ENCODE peak calls at places on chromosomes 1 and 21, in seven cellular contexts. One of them, this sample, is unnamed.

GRCh38 chr1:66557157-66557556 is 23.2 kb downstream of the SGIP1 start:
- DNase-seq in heart left ventricle: no peak
- DNase-seq in ovary: no peak
- DNase-seq in adrenal gland: no peak
- DNase-seq in sigmoid colon: no peak
- DNase-seq in uterus: no peak
- DNase-seq in testis: no peak
- DNase-seq in this sample: no peak

GRCh38 chr1:173314656-173315055 is 107.5 kb upstream of the TNFSF4 start:
- DNase-seq in heart left ventricle: no peak
- DNase-seq in ovary: no peak
- DNase-seq in adrenal gland: peak; percentile 7
- DNase-seq in sigmoid colon: no peak
- DNase-seq in uterus: no peak
- DNase-seq in testis: no peak
- DNase-seq in this sample: no peak

GRCh38 chr1:194369060-194369459 is 1182.6 kb upstream of the B3GALT2 start:
- DNase-seq in heart left ventricle: no peak
- DNase-seq in ovary: no peak
- DNase-seq in adrenal gland: no peak
- DNase-seq in sigmoid colon: no peak
- DNase-seq in uterus: no peak
- DNase-seq in testis: no peak
- DNase-seq in this sample: no peak

GRCh38 chr1:15852036-15852827 is 4.7 kb downstream of the SPEN start:
- DNase-seq in heart left ventricle: no peak
- DNase-seq in ovary: no peak
- DNase-seq in adrenal gland: no peak
- DNase-seq in sigmoid colon: no peak
- DNase-seq in uterus: no peak
- DNase-seq in testis: no peak
- DNase-seq in this sample: no peak

GRCh38 chr21:31360717-31361116 is 16.7 kb upstream of the TIAM1 start:
- DNase-seq in heart left ventricle: no peak
- DNase-seq in ovary: no peak
- DNase-seq in adrenal gland: no peak
- DNase-seq in sigmoid colon: no peak
- DNase-seq in uterus: no peak
- DNase-seq in testis: no peak
- DNase-seq in this sample: no peak

GRCh38 chr1:11342677-11343076 is 69.7 kb downstream of the UBIAD1 start:
- DNase-seq in heart left ventricle: no peak
- DNase-seq in ovary: no peak
- DNase-seq in adrenal gland: no peak
- DNase-seq in sigmoid colon: no peak
- DNase-seq in uterus: no peak
- DNase-seq in testis: no peak
- DNase-seq in this sample: no peak

GRCh38 chr1:169117599-169117998 is 11.1 kb downstream of the ATP1B1 start:
- DNase-seq in heart left ventricle: no peak
- DNase-seq in ovary: no peak
- DNase-seq in adrenal gland: no peak
- DNase-seq in sigmoid colon: no peak
- DNase-seq in uterus: no peak
- DNase-seq in testis: no peak
- DNase-seq in this sample: no peak

GRCh38 chr1:102535829-102536505 is 539.2 kb upstream of the OLFM3 start:
- DNase-seq in heart left ventricle: no peak
- DNase-seq in ovary: no peak
- DNase-seq in adrenal gland: no peak
- DNase-seq in sigmoid colon: no peak
- DNase-seq in uterus: no peak
- DNase-seq in testis: no peak
- DNase-seq in this sample: no peak

GRCh38 chr1:68384872-68385390 is 64.8 kb downstream of the RPE65 start:
- DNase-seq in heart left ventricle: no peak
- DNase-seq in ovary: no peak
- DNase-seq in adrenal gland: peak; percentile 75
- DNase-seq in sigmoid colon: no peak
- DNase-seq in uterus: no peak
- DNase-seq in testis: no peak
- DNase-seq in this sample: no peak

GRCh38 chr1:58162952-58163550 is 383.5 kb downstream of the OMA1 start:
- DNase-seq in heart left ventricle: peak; percentile 64
- DNase-seq in ovary: peak; percentile 30
- DNase-seq in adrenal gland: peak; percentile 72
- DNase-seq in sigmoid colon: peak; percentile 66
- DNase-seq in uterus: peak; percentile 36
- DNase-seq in testis: peak; percentile 79
- DNase-seq in this sample: peak; percentile 25

GRCh38 chr1:97137862-97138514 is 416.4 kb downstream of the PTBP2 start:
- DNase-seq in heart left ventricle: peak; percentile 33
- DNase-seq in ovary: no peak
- DNase-seq in adrenal gland: peak; percentile 32
- DNase-seq in sigmoid colon: no peak
- DNase-seq in uterus: peak; percentile 18
- DNase-seq in testis: peak; percentile 69
- DNase-seq in this sample: peak; percentile 12

GRCh38 chr21:32599146-32599925 is 12.8 kb downstream of the CFAP298 start:
- DNase-seq in heart left ventricle: no peak
- DNase-seq in ovary: no peak
- DNase-seq in adrenal gland: peak; percentile 58
- DNase-seq in sigmoid colon: no peak
- DNase-seq in uterus: no peak
- DNase-seq in testis: no peak
- DNase-seq in this sample: no peak

GRCh38 chr1:37123266-37123665 is 89.0 kb upstream of the GRIK3 start:
- DNase-seq in heart left ventricle: no peak
- DNase-seq in ovary: no peak
- DNase-seq in adrenal gland: no peak
- DNase-seq in sigmoid colon: no peak
- DNase-seq in uterus: no peak
- DNase-seq in testis: no peak
- DNase-seq in this sample: no peak

GRCh38 chr1:47229031-47229831 is 2.8 kb downstream of the TAL1 start:
- DNase-seq in heart left ventricle: no peak
- DNase-seq in ovary: no peak
- DNase-seq in adrenal gland: no peak
- DNase-seq in sigmoid colon: no peak
- DNase-seq in uterus: peak; percentile 25
- DNase-seq in testis: no peak
- DNase-seq in this sample: no peak
- TF ChIP-seq POLR2A in heart left ventricle: no peak
- TF ChIP-seq POLR2A in ovary: no peak
- TF ChIP-seq POLR2A in adrenal gland: no peak
- TF ChIP-seq POLR2A in sigmoid colon: no peak
- TF ChIP-seq POLR2A in uterus: no peak
- TF ChIP-seq POLR2A in testis: no peak
- TF ChIP-seq POLR2A in this sample: no peak

DNA sequence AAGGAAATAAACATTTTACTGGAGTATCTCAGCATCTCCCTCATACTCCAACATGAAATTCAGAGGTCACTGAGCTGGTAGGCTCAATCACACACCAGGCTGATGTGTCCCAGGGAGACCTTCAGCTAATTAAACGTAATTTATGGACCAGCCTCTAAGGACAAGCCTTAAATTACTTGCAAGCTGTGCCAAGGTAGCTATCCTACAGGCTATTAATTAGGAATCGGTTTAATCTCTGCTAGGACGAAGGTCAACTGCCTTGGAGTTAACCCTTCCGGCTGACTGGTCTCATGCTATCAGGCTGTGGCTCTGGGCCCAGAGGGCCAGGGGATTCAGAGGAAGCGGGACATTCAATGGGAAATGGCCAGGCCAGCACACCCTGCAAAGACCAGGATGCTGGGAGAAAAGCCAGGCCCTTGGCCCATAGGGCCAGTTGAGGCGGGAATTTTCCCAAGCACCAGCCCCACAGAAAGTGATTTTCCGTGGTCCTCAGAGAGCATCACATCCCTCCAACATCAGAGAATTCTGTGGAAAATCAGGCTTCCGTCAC is 19.0 kb downstream of the DHRS3 start:
- DNase-seq in heart left ventricle: no peak
- DNase-seq in ovary: no peak
- DNase-seq in adrenal gland: no peak
- DNase-seq in sigmoid colon: no peak
- DNase-seq in uterus: no peak
- DNase-seq in testis: no peak
- DNase-seq in this sample: no peak
- TF ChIP-seq POLR2A in heart left ventricle: no peak
- TF ChIP-seq POLR2A in ovary: no peak
- TF ChIP-seq POLR2A in adrenal gland: no peak
- TF ChIP-seq POLR2A in sigmoid colon: no peak
- TF ChIP-seq POLR2A in uterus: no peak
- TF ChIP-seq POLR2A in testis: no peak
- TF ChIP-seq POLR2A in this sample: no peak

GRCh38 chr21:46228345-46229051 is at the start of gene LSS:
- DNase-seq in heart left ventricle: peak; percentile 97
- DNase-seq in ovary: peak; percentile 99
- DNase-seq in adrenal gland: peak; percentile 98
- DNase-seq in sigmoid colon: peak; percentile 99
- DNase-seq in uterus: peak; percentile 97
- DNase-seq in testis: peak; percentile 97
- DNase-seq in this sample: peak; percentile 99
- TF ChIP-seq POLR2A in heart left ventricle: peak; percentile 64
- TF ChIP-seq POLR2A in ovary: no peak
- TF ChIP-seq POLR2A in adrenal gland: peak; percentile 61
- TF ChIP-seq POLR2A in sigmoid colon: no peak
- TF ChIP-seq POLR2A in uterus: peak; percentile 26
- TF ChIP-seq POLR2A in testis: no peak
- TF ChIP-seq POLR2A in this sample: peak; percentile 96

GRCh38 chr1:234720709-234721436 is 110.9 kb upstream of the IRF2BP2 start:
- DNase-seq in heart left ventricle: no peak
- DNase-seq in ovary: no peak
- DNase-seq in adrenal gland: no peak
- DNase-seq in sigmoid colon: peak; percentile 73
- DNase-seq in uterus: no peak
- DNase-seq in testis: no peak
- DNase-seq in this sample: no peak

GRCh38 chr1:234722904-234723588 is 113.1 kb upstream of the IRF2BP2 start:
- DNase-seq in heart left ventricle: peak; percentile 66
- DNase-seq in ovary: peak; percentile 63
- DNase-seq in adrenal gland: peak; percentile 89
- DNase-seq in sigmoid colon: peak; percentile 93
- DNase-seq in uterus: peak; percentile 89
- DNase-seq in testis: peak; percentile 67
- DNase-seq in this sample: peak; percentile 69

GRCh38 chr1:234721476-234722266 is 111.7 kb upstream of the IRF2BP2 start:
- DNase-seq in heart left ventricle: peak; percentile 72
- DNase-seq in ovary: peak; percentile 77
- DNase-seq in adrenal gland: peak; percentile 88
- DNase-seq in sigmoid colon: peak; percentile 92
- DNase-seq in uterus: peak; percentile 91
- DNase-seq in testis: peak; percentile 88
- DNase-seq in this sample: no peak

GRCh38 chr1:234724517-234725176 is 114.7 kb upstream of the IRF2BP2 start:
- DNase-seq in heart left ventricle: peak; percentile 83
- DNase-seq in ovary: peak; percentile 85
- DNase-seq in adrenal gland: peak; percentile 84
- DNase-seq in sigmoid colon: peak; percentile 95
- DNase-seq in uterus: peak; percentile 85
- DNase-seq in testis: peak; percentile 63
- DNase-seq in this sample: no peak

DNA sequence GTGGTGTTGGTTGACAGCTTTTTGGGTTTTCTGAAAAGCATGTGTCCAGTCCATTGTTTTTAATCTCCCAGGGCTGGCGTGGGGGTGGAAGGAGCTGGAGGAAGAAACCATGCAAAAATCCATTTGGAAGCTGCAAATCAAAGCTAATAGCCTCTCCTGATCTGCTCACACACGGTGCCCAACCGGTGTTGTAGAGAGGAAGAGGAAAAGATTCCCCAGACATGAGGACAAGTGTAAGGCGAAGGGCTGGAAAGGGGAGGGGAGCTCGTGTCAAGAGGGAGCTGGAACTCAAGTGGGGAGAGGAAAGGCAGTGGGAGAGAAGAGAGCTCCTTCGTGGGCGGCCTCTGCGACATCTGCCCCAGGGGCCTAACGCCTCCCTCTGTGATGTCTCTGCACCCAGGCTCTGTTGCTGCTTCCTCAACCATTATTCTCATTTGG is 112.3 kb upstream of the IRF2BP2 start:
- DNase-seq in heart left ventricle: no peak
- DNase-seq in ovary: no peak
- DNase-seq in adrenal gland: no peak
- DNase-seq in sigmoid colon: peak; percentile 73
- DNase-seq in uterus: peak; percentile 75
- DNase-seq in testis: no peak
- DNase-seq in this sample: no peak
- TF ChIP-seq POLR2A in heart left ventricle: no peak
- TF ChIP-seq POLR2A in ovary: no peak
- TF ChIP-seq POLR2A in adrenal gland: no peak
- TF ChIP-seq POLR2A in sigmoid colon: no peak
- TF ChIP-seq POLR2A in uterus: no peak
- TF ChIP-seq POLR2A in testis: no peak
- TF ChIP-seq POLR2A in this sample: no peak

This sample was measured in H54.